ENCODE peak calls at places on chromosomes 16 and 17, in seven cellular contexts. One of them, this sample, is unnamed.

GRCh38 chr17:57803026-57803425 is 46.8 kb downstream of the MRPS23 start:
- DNase-seq in retinal pigment epithelial cell: no peak
- DNase-seq in cardiac fibroblast: no peak
- DNase-seq in mammary epithelial cell: no peak
- DNase-seq in GM13976: no peak
- DNase-seq in pancreas: no peak
- DNase-seq in mesothelial cell of epicardium: no peak
- DNase-seq in this sample: no peak

GRCh38 chr17:59347975-59348391 is 16.5 kb downstream of the YPEL2 start:
- DNase-seq in pancreas: no peak
- DNase-seq in mammary epithelial cell: no peak
- DNase-seq in mesothelial cell of epicardium: no peak
- DNase-seq in retinal pigment epithelial cell: no peak
- DNase-seq in cardiac fibroblast: no peak
- DNase-seq in GM13976: no peak
- DNase-seq in this sample: no peak

GRCh38 chr17:16442141-16442540 is 26.8 kb downstream of the TRPV2 start:
- DNase-seq in pancreas: no peak
- DNase-seq in cardiac fibroblast: peak
- DNase-seq in mesothelial cell of epicardium: no peak
- DNase-seq in mammary epithelial cell: no peak
- DNase-seq in GM13976: no peak
- DNase-seq in retinal pigment epithelial cell: no peak
- DNase-seq in this sample: no peak

GRCh38 chr16:23072084-23072599 is 77.1 kb downstream of the USP31 start:
- DNase-seq in cardiac fibroblast: peak
- DNase-seq in mesothelial cell of epicardium: no peak
- DNase-seq in mammary epithelial cell: peak
- DNase-seq in GM13976: no peak
- DNase-seq in pancreas: no peak
- DNase-seq in retinal pigment epithelial cell: peak
- DNase-seq in this sample: no peak

GRCh38 chr17:3015890-3016289 is 47.5 kb downstream of the OR1D5 start:
- DNase-seq in mesothelial cell of epicardium: no peak
- DNase-seq in retinal pigment epithelial cell: no peak
- DNase-seq in pancreas: no peak
- DNase-seq in mammary epithelial cell: no peak
- DNase-seq in cardiac fibroblast: no peak
- DNase-seq in GM13976: no peak
- DNase-seq in this sample: no peak

GRCh38 chr17:33481652-33482051 is 188.6 kb upstream of the ASIC2 start:
- DNase-seq in cardiac fibroblast: no peak
- DNase-seq in mesothelial cell of epicardium: no peak
- DNase-seq in GM13976: no peak
- DNase-seq in retinal pigment epithelial cell: no peak
- DNase-seq in mammary epithelial cell: no peak
- DNase-seq in pancreas: no peak
- DNase-seq in this sample: no peak

GRCh38 chr17:43611230-43611969 is 50.3 kb downstream of the MEOX1 start:
- DNase-seq in mammary epithelial cell: no peak
- DNase-seq in mesothelial cell of epicardium: no peak
- DNase-seq in cardiac fibroblast: no peak
- DNase-seq in retinal pigment epithelial cell: no peak
- DNase-seq in GM13976: no peak
- DNase-seq in pancreas: no peak
- DNase-seq in this sample: no peak

GRCh38 chr16:966505-966904 is 4.3 kb downstream of the LMF1 start:
- DNase-seq in mesothelial cell of epicardium: no peak
- DNase-seq in retinal pigment epithelial cell: no peak
- DNase-seq in GM13976: no peak
- DNase-seq in mammary epithelial cell: no peak
- DNase-seq in cardiac fibroblast: no peak
- DNase-seq in pancreas: no peak
- DNase-seq in this sample: no peak

GRCh38 chr16:66943426-66944053 is 8.2 kb downstream of the CES2 start:
- DNase-seq in pancreas: no peak
- DNase-seq in mesothelial cell of epicardium: no peak
- DNase-seq in retinal pigment epithelial cell: no peak
- DNase-seq in cardiac fibroblast: no peak
- DNase-seq in mammary epithelial cell: no peak
- DNase-seq in GM13976: no peak
- DNase-seq in this sample: no peak

GRCh38 chr17:29292992-29293889 is 707 bp downstream of the NUFIP2 start:
- DNase-seq in pancreas: peak
- DNase-seq in retinal pigment epithelial cell: no peak
- DNase-seq in mammary epithelial cell: peak
- DNase-seq in mesothelial cell of epicardium: peak
- DNase-seq in cardiac fibroblast: peak
- DNase-seq in GM13976: peak
- DNase-seq in this sample: peak

GRCh38 chr17:78819402-78819801 is 21.2 kb downstream of the USP36 start:
- DNase-seq in pancreas: no peak
- DNase-seq in mammary epithelial cell: no peak
- DNase-seq in cardiac fibroblast: no peak
- DNase-seq in GM13976: no peak
- DNase-seq in retinal pigment epithelial cell: no peak
- DNase-seq in mesothelial cell of epicardium: no peak
- DNase-seq in this sample: no peak

GRCh38 chr16:51431517-51432241 is 280.6 kb upstream of the SALL1 start:
- DNase-seq in pancreas: peak
- DNase-seq in mammary epithelial cell: peak
- DNase-seq in retinal pigment epithelial cell: peak
- DNase-seq in mesothelial cell of epicardium: no peak
- DNase-seq in cardiac fibroblast: peak
- DNase-seq in GM13976: no peak
- DNase-seq in this sample: no peak

GRCh38 chr17:80318166-80318565 is 57.5 kb downstream of the RNF213 start:
- DNase-seq in mesothelial cell of epicardium: no peak
- DNase-seq in mammary epithelial cell: no peak
- DNase-seq in cardiac fibroblast: no peak
- DNase-seq in retinal pigment epithelial cell: no peak
- DNase-seq in pancreas: no peak
- DNase-seq in GM13976: no peak
- DNase-seq in this sample: no peak

GRCh38 chr16:16933861-16934260 is 536.9 kb downstream of the XYLT1 start:
- DNase-seq in GM13976: no peak
- DNase-seq in mammary epithelial cell: no peak
- DNase-seq in cardiac fibroblast: no peak
- DNase-seq in retinal pigment epithelial cell: no peak
- DNase-seq in mesothelial cell of epicardium: no peak
- DNase-seq in pancreas: no peak
- DNase-seq in this sample: no peak

GRCh38 chr17:3962217-3963069 is 1.8 kb downstream of the ATP2A3 start:
- DNase-seq in mammary epithelial cell: no peak
- DNase-seq in retinal pigment epithelial cell: no peak
- DNase-seq in GM13976: no peak
- DNase-seq in pancreas: no peak
- DNase-seq in cardiac fibroblast: no peak
- DNase-seq in mesothelial cell of epicardium: no peak
- DNase-seq in this sample: no peak

GRCh38 chr17:77737442-77738265 is 220.8 kb upstream of the TNRC6C start:
- DNase-seq in retinal pigment epithelial cell: no peak
- DNase-seq in mammary epithelial cell: no peak
- DNase-seq in cardiac fibroblast: no peak
- DNase-seq in pancreas: no peak
- DNase-seq in mesothelial cell of epicardium: no peak
- DNase-seq in GM13976: no peak
- DNase-seq in this sample: peak

GRCh38 chr17:83129676-83130075 is 50.3 kb downstream of the METRNL start:
- DNase-seq in cardiac fibroblast: no peak
- DNase-seq in GM13976: no peak
- DNase-seq in mesothelial cell of epicardium: no peak
- DNase-seq in retinal pigment epithelial cell: no peak
- DNase-seq in mammary epithelial cell: no peak
- DNase-seq in pancreas: no peak
- DNase-seq in this sample: no peak

GRCh38 chr17:44216173-44216572 is 3.3 kb downstream of the UBTF start:
- DNase-seq in GM13976: no peak
- DNase-seq in cardiac fibroblast: no peak
- DNase-seq in pancreas: no peak
- DNase-seq in retinal pigment epithelial cell: no peak
- DNase-seq in mesothelial cell of epicardium: no peak
- DNase-seq in mammary epithelial cell: no peak
- DNase-seq in this sample: peak

GRCh38 chr17:21215935-21216334 is 2.0 kb upstream of the TMEM11 start:
- DNase-seq in GM13976: no peak
- DNase-seq in cardiac fibroblast: peak
- DNase-seq in mammary epithelial cell: no peak
- DNase-seq in mesothelial cell of epicardium: no peak
- DNase-seq in retinal pigment epithelial cell: no peak
- DNase-seq in pancreas: no peak
- DNase-seq in this sample: no peak

GRCh38 chr16:30051518-30051917 is 14.0 kb upstream of the ALDOA start:
- DNase-seq in mesothelial cell of epicardium: no peak
- DNase-seq in cardiac fibroblast: peak
- DNase-seq in retinal pigment epithelial cell: no peak
- DNase-seq in mammary epithelial cell: peak
- DNase-seq in GM13976: no peak
- DNase-seq in pancreas: no peak
- DNase-seq in this sample: no peak

GRCh38 chr16:67137605-67138004 is 13.2 kb downstream of the B3GNT9 start:
- DNase-seq in cardiac fibroblast: no peak
- DNase-seq in pancreas: no peak
- DNase-seq in mesothelial cell of epicardium: no peak
- DNase-seq in mammary epithelial cell: no peak
- DNase-seq in GM13976: no peak
- DNase-seq in retinal pigment epithelial cell: no peak
- DNase-seq in this sample: no peak

GRCh38 chr16:80250376-80250775 is 290.4 kb upstream of the DYNLRB2 start:
- DNase-seq in pancreas: no peak
- DNase-seq in mesothelial cell of epicardium: no peak
- DNase-seq in GM13976: no peak
- DNase-seq in cardiac fibroblast: no peak
- DNase-seq in mammary epithelial cell: no peak
- DNase-seq in retinal pigment epithelial cell: no peak
- DNase-seq in this sample: no peak

GRCh38 chr16:27826081-27826892 is 237.2 kb downstream of the GSG1L start:
- DNase-seq in mesothelial cell of epicardium: no peak
- DNase-seq in cardiac fibroblast: no peak
- DNase-seq in pancreas: no peak
- DNase-seq in mammary epithelial cell: no peak
- DNase-seq in GM13976: peak
- DNase-seq in retinal pigment epithelial cell: no peak
- DNase-seq in this sample: no peak

GRCh38 chr17:8611671-8612298 is 18.7 kb downstream of the MYH10 start:
- DNase-seq in GM13976: no peak
- DNase-seq in pancreas: no peak
- DNase-seq in cardiac fibroblast: peak
- DNase-seq in mesothelial cell of epicardium: no peak
- DNase-seq in mammary epithelial cell: no peak
- DNase-seq in retinal pigment epithelial cell: no peak
- DNase-seq in this sample: no peak

GRCh38 chr16:90019543-90020259 is 445 bp upstream of the DBNDD1 start:
- DNase-seq in cardiac fibroblast: peak
- DNase-seq in GM13976: peak
- DNase-seq in mammary epithelial cell: no peak
- DNase-seq in retinal pigment epithelial cell: peak
- DNase-seq in pancreas: peak
- DNase-seq in mesothelial cell of epicardium: peak
- DNase-seq in this sample: peak

DNA sequence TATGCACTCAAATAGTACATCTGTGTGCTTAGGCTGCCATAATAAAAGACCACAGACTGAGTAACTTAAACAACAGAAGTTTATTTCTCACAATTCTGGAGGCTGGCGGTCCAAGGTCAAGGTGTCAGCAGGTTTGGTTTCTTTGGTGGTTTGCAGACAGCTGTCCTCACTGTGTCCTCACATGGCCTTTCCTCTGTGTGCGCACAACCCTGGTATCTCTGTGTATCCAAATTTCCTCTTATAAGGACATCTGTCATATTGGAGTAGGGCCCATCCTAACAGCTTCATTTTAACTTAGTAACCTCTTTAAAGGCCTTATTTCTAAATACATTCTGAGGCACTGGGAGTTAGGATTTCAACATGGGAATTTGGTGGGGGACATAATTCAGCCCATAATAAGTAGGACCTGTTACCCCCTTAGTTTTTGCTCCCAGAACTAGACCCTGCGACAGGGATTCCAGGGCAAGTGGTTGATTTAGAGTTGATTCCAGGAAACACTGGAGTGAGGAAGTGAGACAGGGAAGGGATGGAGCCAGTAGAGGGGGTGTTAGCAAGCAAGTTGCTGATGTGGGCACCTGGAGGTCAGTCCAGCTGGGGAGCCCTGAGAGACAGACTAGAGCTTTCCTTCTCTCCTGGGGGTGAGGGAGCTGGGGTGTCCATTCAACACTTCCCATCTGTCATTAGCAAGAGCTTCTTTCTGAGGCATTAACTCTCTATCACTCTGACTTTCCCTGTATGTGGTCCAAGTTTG is 10.9 kb upstream of the ALKBH5 start:
- DNase-seq in mammary epithelial cell: no peak
- DNase-seq in GM13976: no peak
- DNase-seq in cardiac fibroblast: no peak
- DNase-seq in retinal pigment epithelial cell: no peak
- DNase-seq in mesothelial cell of epicardium: no peak
- DNase-seq in pancreas: no peak
- DNase-seq in this sample: no peak
- TF ChIP-seq CTCF in mammary epithelial cell: no peak
- TF ChIP-seq CTCF in GM13976: no peak
- TF ChIP-seq CTCF in cardiac fibroblast: no peak
- TF ChIP-seq CTCF in retinal pigment epithelial cell: no peak
- TF ChIP-seq CTCF in mesothelial cell of epicardium: no peak
- TF ChIP-seq CTCF in pancreas: no peak
- TF ChIP-seq CTCF in this sample: no peak

GRCh38 chr17:69511244-69511643 is 96.7 kb downstream of the MAP2K6 start:
- DNase-seq in retinal pigment epithelial cell: no peak
- DNase-seq in GM13976: no peak
- DNase-seq in mesothelial cell of epicardium: no peak
- DNase-seq in mammary epithelial cell: no peak
- DNase-seq in cardiac fibroblast: no peak
- DNase-seq in pancreas: no peak
- DNase-seq in this sample: no peak
- TF ChIP-seq CTCF in retinal pigment epithelial cell: no peak
- TF ChIP-seq CTCF in GM13976: no peak
- TF ChIP-seq CTCF in mesothelial cell of epicardium: no peak
- TF ChIP-seq CTCF in mammary epithelial cell: no peak
- TF ChIP-seq CTCF in cardiac fibroblast: no peak
- TF ChIP-seq CTCF in pancreas: no peak
- TF ChIP-seq CTCF in this sample: no peak

DNA sequence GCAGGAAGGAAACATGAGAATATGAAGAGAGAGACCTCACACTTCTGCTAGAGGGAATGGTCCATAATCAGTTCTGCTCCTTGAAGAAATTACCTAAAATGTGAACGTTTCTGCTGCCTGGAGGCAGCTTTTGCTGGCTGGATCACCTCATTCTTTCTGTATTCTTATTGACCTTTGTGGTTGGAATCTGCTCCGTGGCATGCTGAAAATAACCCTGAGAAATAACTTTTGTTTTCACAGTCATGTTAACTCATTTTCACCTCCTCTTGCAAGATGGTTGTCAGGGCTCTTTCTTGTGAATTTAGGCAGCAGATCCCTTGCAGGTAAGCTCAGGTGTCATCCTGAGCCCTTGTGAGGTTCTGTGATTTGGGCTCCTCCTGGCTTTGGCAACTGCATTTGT is 70.2 kb downstream of the IRF8 start:
- DNase-seq in retinal pigment epithelial cell: peak
- DNase-seq in cardiac fibroblast: peak
- DNase-seq in mammary epithelial cell: peak
- DNase-seq in GM13976: no peak
- DNase-seq in pancreas: no peak
- DNase-seq in mesothelial cell of epicardium: no peak
- DNase-seq in this sample: no peak
- TF ChIP-seq CTCF in retinal pigment epithelial cell: no peak
- TF ChIP-seq CTCF in cardiac fibroblast: no peak
- TF ChIP-seq CTCF in mammary epithelial cell: no peak
- TF ChIP-seq CTCF in GM13976: no peak
- TF ChIP-seq CTCF in pancreas: no peak
- TF ChIP-seq CTCF in mesothelial cell of epicardium: no peak
- TF ChIP-seq CTCF in this sample: no peak

GRCh38 chr16:68291227-68291626 is 19.5 kb downstream of the SLC7A6OS start:
- DNase-seq in cardiac fibroblast: no peak
- DNase-seq in retinal pigment epithelial cell: no peak
- DNase-seq in mammary epithelial cell: no peak
- DNase-seq in pancreas: no peak
- DNase-seq in mesothelial cell of epicardium: no peak
- DNase-seq in GM13976: no peak
- DNase-seq in this sample: no peak
- TF ChIP-seq CTCF in cardiac fibroblast: no peak
- TF ChIP-seq CTCF in retinal pigment epithelial cell: no peak
- TF ChIP-seq CTCF in mammary epithelial cell: no peak
- TF ChIP-seq CTCF in pancreas: no peak
- TF ChIP-seq CTCF in mesothelial cell of epicardium: no peak
- TF ChIP-seq CTCF in GM13976: no peak
- TF ChIP-seq CTCF in this sample: no peak

This sample was measured in activated B cell treated with CpG ODN at 0.5 μM for 24 hours.